ENCODE peak calls at places on chromosomes 11 and 22, in six cellular contexts. X is neural progenitor cell, T is osteocyte, G is suprapubic skin, L is fibroblast of pulmonary artery, D is dorsolateral prefrontal cortex. B is an unnamed sample.

GRCh38 chr11:17734418-17734911 is at the start of gene KCNC1:
- DNase-seq in X (peak), T (no peak), G (no peak), L (peak), D (no peak), B (peak)

GRCh38 chr11:7600205-7600775 is 73.0 kb downstream of the CYB5R2 start:
- DNase-seq in X (no peak), T (no peak), G (peak), L (peak), D (no peak), B (peak)

GRCh38 chr22:17318817-17319216 is 50.4 kb upstream of the CECR2 start:
- DNase-seq in X (no peak), T (no peak), G (no peak), L (no peak), D (no peak), B (no peak)

GRCh38 chr11:45054956-45055355 is 91.5 kb upstream of the PRDM11 start:
- DNase-seq in X (no peak), T (no peak), G (no peak), L (no peak), D (no peak), B (no peak)

GRCh38 chr11:1516273-1517067 is 29.9 kb upstream of the MOB2 start:
- DNase-seq in X (no peak), T (no peak), G (no peak), L (no peak), D (no peak), B (no peak)

GRCh38 chr11:70844387-70844786 is 408.0 kb downstream of the SHANK2 start:
- DNase-seq in X (no peak), T (no peak), G (no peak), L (no peak), D (no peak), B (no peak)

GRCh38 chr11:112173152-112173551 is 2.2 kb upstream of the BCO2 start:
- DNase-seq in X (no peak), T (no peak), G (no peak), L (peak), D (no peak), B (no peak)

GRCh38 chr11:15806217-15806616 is 550.1 kb downstream of the SOX6 start:
- DNase-seq in X (no peak), T (no peak), G (no peak), L (no peak), D (no peak), B (no peak)

GRCh38 chr11:199782-200181 is 6.9 kb downstream of the SCGB1C1 start:
- DNase-seq in X (no peak), T (peak), G (peak), L (no peak), D (no peak), B (no peak)

GRCh38 chr11:64724863-64725535 is 2.0 kb upstream of the NRXN2 start:
- DNase-seq in X (no peak), T (no peak), G (no peak), L (no peak), D (no peak), B (no peak)

DNA sequence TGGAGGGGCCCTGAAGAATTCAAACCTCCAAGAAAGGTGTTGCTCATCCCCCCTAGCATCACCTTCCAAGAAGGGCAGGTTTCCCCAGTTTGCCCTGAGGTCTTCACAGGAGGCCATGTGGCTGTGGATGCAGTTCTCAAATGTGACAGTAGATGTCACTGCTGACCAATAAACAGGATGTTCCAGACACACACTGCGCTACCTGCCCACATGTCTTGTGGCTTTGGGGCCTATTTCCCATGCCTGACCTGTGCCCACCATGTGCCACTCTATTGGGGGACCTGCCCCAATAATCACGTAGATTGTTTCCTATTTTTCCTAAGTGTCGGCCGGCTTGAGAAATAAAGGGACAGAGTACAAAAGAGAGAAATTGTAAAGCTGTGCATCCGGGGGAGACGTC is 4.5 kb downstream of the GSTT2 start:
- DNase-seq in X (no peak), T (no peak), G (no peak), L (peak), D (no peak), B (no peak)
- TF ChIP-seq CTCF in X (no peak), T (no peak), G (peak), L (peak), D (peak), B (no peak)

GRCh38 chr11:108593214-108593909 is at the start of gene EXPH5:
- DNase-seq in X (peak), T (no peak), G (peak), L (peak), D (peak), B (peak)
- TF ChIP-seq CTCF in X (no peak), T (no peak), G (no peak), L (no peak), D (no peak), B (no peak)

GRCh38 chr22:21624120-21624879 is 5.5 kb downstream of the YDJC start:
- DNase-seq in X (peak), T (no peak), G (no peak), L (peak), D (no peak), B (peak)
- TF ChIP-seq CTCF in X (peak), T (peak), G (peak), L (peak), D (peak), B (peak)

DNA sequence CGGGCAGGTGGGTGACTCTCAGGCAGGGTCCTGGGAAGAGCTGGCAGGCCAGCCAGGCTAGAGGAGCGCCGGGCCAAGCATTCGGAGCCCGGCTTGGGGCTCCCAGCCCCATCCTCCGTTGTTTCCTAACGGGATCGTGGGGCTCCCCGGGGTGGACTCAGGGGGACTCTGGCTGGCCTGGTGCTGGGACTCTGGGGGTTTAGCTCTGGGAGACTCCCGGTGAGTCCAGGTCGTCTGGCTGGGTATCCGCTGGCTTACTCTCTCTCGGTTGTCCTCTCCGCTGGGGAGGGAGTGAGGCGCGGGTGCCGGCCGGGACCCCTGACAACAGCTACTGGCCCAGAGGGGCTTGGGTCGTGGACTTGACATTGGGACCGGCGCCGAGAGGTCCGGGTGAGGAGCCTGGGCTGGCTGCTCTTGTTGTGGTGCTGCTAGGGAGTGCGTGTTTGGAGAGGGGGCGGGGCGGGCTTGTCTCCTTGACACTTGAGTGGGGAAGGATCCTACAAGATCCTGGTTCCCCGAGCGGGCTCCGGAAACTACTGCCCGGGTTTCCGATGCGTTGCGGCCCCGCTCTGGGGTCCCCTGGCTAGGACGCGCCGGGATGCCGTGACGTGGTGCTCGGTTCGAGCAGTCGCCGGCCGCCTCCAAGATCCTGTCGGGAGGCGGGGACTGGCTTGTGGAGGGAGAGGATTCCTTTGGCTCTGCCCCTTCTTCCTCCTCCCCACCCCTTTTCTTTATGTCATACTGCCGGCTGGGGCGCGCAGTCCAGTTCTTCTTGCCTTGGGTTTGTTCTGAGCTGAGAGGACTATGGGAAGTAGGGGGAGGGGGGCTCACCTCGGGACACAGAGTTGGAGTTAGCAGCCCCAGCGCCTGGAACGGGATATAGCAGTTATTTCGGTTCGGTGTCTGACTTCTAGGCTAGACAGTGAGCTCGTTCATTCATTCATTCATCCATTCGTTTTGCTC is 585 bp downstream of the EMSY start:
- DNase-seq in X (peak), T (peak), G (peak), L (peak), D (peak), B (peak)
- TF ChIP-seq CTCF in X (peak), T (no peak), G (no peak), L (no peak), D (no peak), B (peak)

GRCh38 chr11:131353761-131354160 is 16.7 kb upstream of the NTM start:
- DNase-seq in X (no peak), T (no peak), G (no peak), L (no peak), D (no peak), B (no peak)

GRCh38 chr11:131354251-131354701 is 16.1 kb upstream of the NTM start:
- DNase-seq in X (no peak), T (no peak), G (no peak), L (no peak), D (no peak), B (peak)

GRCh38 chr11:131351848-131352247 is 18.6 kb upstream of the NTM start:
- DNase-seq in X (no peak), T (no peak), G (no peak), L (no peak), D (no peak), B (no peak)

GRCh38 chr11:131349368-131350086 is 20.9 kb upstream of the NTM start:
- DNase-seq in X (no peak), T (no peak), G (no peak), L (no peak), D (no peak), B (no peak)
- TF ChIP-seq CTCF in X (peak), T (no peak), G (no peak), L (no peak), D (no peak), B (no peak)

GRCh38 chr11:132158696-132159095 is 788.3 kb downstream of the NTM start:
- DNase-seq in X (no peak), T (no peak), G (no peak), L (no peak), D (no peak), B (no peak)

GRCh38 chr11:132161538-132161937 is 791.1 kb downstream of the NTM start:
- DNase-seq in X (no peak), T (no peak), G (no peak), L (no peak), D (no peak), B (no peak)

DNA sequence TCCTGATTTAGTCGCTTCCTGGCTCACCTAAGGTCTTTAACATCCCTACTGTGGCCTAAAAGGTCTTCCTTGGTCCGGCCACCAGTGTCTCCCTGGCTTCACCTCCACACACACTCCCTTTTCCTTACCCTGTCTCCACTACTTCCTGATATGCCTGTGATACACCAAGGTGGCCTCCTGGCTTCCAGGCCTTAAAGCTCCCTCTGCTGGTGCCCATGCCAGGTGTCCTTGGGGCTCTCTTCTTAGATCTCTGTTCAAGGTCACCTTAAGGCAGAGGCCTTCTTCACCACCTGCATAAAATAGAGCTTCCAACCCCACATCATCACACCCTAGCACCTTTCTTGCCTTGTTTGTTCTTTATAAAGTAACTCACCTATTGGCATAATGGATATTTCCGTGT is 787.7 kb downstream of the NTM start:
- DNase-seq in X (peak), T (no peak), G (no peak), L (peak), D (no peak), B (no peak)
- TF ChIP-seq CTCF in X (peak), T (peak), G (no peak), L (peak), D (no peak), B (peak)

GRCh38 chr11:128474036-128474874 is 113.1 kb downstream of the ETS1 start:
- DNase-seq in X (peak), T (no peak), G (no peak), L (no peak), D (no peak), B (no peak)
- TF ChIP-seq CTCF in X (no peak), T (no peak), G (no peak), L (no peak), D (no peak), B (no peak)

GRCh38 chr11:130180491-130180890 is 20.9 kb downstream of the ST14 start:
- DNase-seq in X (no peak), T (no peak), G (no peak), L (peak), D (no peak), B (no peak)

GRCh38 chr11:130177782-130178181 is 18.2 kb downstream of the ST14 start:
- DNase-seq in X (no peak), T (no peak), G (no peak), L (no peak), D (no peak), B (no peak)

GRCh38 chr11:130178992-130179391 is 19.4 kb downstream of the ST14 start:
- DNase-seq in X (no peak), T (no peak), G (no peak), L (no peak), D (no peak), B (no peak)

GRCh38 chr11:130179396-130180306 is 20.1 kb downstream of the ST14 start:
- DNase-seq in X (no peak), T (no peak), G (no peak), L (no peak), D (no peak), B (no peak)

DNA sequence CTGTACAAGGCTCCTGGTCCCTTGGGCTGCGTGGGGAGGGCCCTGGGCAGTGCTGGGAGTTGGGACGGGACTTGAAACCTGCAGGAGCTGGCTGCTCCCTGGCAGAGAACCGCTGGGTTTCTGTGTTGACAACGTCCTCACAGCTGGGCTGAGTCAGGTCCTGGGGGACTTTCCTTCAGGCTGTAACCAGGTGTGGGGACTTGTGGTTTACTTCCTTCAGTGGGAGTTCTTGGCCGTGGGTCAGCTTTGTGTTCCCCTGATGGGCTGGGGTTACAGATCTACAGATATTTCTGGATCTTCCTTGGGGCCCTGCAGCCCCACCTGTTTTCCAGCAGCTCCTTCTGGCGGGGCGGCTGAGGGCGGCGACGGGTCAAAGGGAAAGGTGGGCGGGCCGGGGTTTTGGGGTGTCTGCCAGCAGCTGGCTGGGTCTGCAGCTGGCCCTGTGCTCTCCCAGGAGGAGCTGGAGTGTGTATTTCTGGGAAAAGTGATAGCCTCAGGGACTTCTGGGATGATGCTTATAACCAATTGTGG is 18.9 kb downstream of the ST14 start:
- DNase-seq in X (no peak), T (no peak), G (no peak), L (no peak), D (no peak), B (no peak)
- TF ChIP-seq CTCF in X (no peak), T (no peak), G (no peak), L (no peak), D (no peak), B (no peak)

GRCh38 chr11:34891611-34892010 is 24.6 kb downstream of the APIP start:
- DNase-seq in X (no peak), T (no peak), G (no peak), L (no peak), D (no peak), B (no peak)

GRCh38 chr11:34887260-34887659 is 28.9 kb downstream of the APIP start:
- DNase-seq in X (no peak), T (no peak), G (no peak), L (no peak), D (no peak), B (no peak)

GRCh38 chr11:34886609-34887008 is 29.6 kb downstream of the APIP start:
- DNase-seq in X (no peak), T (no peak), G (no peak), L (no peak), D (no peak), B (no peak)

GRCh38 chr11:34890089-34890488 is 26.1 kb downstream of the APIP start:
- DNase-seq in X (no peak), T (no peak), G (no peak), L (peak), D (no peak), B (no peak)

DNA sequence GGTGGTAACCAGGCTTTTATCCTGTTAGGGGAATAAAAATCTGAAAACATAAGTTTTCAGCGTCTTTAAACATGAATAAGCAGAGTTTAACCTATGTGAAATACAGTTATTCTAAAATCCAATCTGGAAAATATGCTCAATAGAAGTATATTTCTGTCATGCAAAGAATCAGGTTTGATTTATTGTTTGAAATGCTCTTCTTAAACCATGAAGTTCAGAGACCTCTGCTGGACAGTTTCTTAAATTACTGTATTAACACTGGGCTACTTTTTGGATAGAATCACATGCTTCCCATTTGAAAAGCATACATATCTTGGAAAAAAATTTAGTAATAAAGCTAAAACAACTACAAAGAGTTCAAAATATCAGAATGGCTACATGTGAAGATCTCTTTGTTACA is 25.4 kb downstream of the APIP start:
- DNase-seq in X (peak), T (no peak), G (no peak), L (peak), D (no peak), B (no peak)
- TF ChIP-seq CTCF in X (peak), T (peak), G (peak), L (peak), D (peak), B (peak)

GRCh38 chr11:32446227-32446626 is 10.9 kb upstream of the WT1 start:
- DNase-seq in X (no peak), T (no peak), G (no peak), L (no peak), D (no peak), B (no peak)
- TF ChIP-seq CTCF in X (no peak), T (no peak), G (no peak), L (no peak), D (no peak), B (no peak)